ENCODE peak calls at places on chromosomes 6 and 20, in nine cellular contexts. B, Z, O, X, D, V, G, A and Q are unnamed samples. For H3K9me3, the result is how much of the 10 kb centered on the place peaks cover.

GRCh38 chr20:41499064-41499463 is 119.1 kb downstream of the CHD6 start:
- DNase-seq in A (peak), Z (no peak), B (no peak), G (no peak), V (no peak), D (no peak), X (no peak), O (no peak), Q (no peak)

GRCh38 chr6:65113581-65113980 is 593.4 kb downstream of the EYS start:
- DNase-seq in A (no peak), Z (no peak), G (no peak), B (no peak), X (no peak), D (no peak), O (no peak), V (peak), Q (no peak)

GRCh38 chr6:10800810-10801209 is 37.5 kb downstream of the MAK start:
- DNase-seq in O (no peak), V (peak), B (no peak), A (peak), D (no peak), X (no peak), G (peak), Z (peak), Q (peak)

GRCh38 chr6:4344317-4344899 is 209.0 kb upstream of the ECI2 start:
- DNase-seq in D (no peak), V (no peak), Z (no peak), O (no peak), X (no peak), G (no peak), A (peak), B (no peak), Q (no peak)

GRCh38 chr6:87198496-87198895 is 43.1 kb downstream of the ZNF292 start:
- DNase-seq in G (no peak), Z (no peak), B (no peak), O (no peak), V (peak), A (peak), X (no peak), D (no peak), Q (no peak)

GRCh38 chr6:39593644-39594043 is 131.6 kb downstream of the KIF6 start:
- DNase-seq in Z (no peak), V (no peak), A (no peak), G (no peak), D (no peak), O (no peak), B (no peak), X (no peak), Q (no peak)

GRCh38 chr6:107116328-107116892 is 1.1 kb upstream of the BEND3 start:
- DNase-seq in Z (no peak), A (peak), G (no peak), O (peak), B (no peak), X (peak), V (no peak), D (peak), Q (no peak)

GRCh38 chr6:75211920-75212590 is 6.2 kb upstream of the COL12A1 start:
- DNase-seq in X (no peak), D (no peak), A (no peak), B (no peak), O (no peak), V (no peak), G (no peak), Z (no peak), Q (no peak)

GRCh38 chr20:5696011-5696559 is 54.1 kb upstream of the SHLD1 start:
- DNase-seq in B (no peak), Z (no peak), G (peak), X (no peak), V (peak), O (no peak), D (no peak), A (peak), Q (peak)

GRCh38 chr6:155171109-155171746 is 92.6 kb upstream of the CLDN20 start:
- DNase-seq in A (peak), O (no peak), Z (peak), G (peak), V (peak), D (no peak), B (peak), X (no peak), Q (peak)

GRCh38 chr20:13270211-13270610 is 49.1 kb downstream of the ISM1 start:
- DNase-seq in D (no peak), O (no peak), B (no peak), V (no peak), G (no peak), X (no peak), Z (no peak), A (no peak), Q (no peak)
- H3K4me2 ChIP-seq in D (no peak), O (no peak), B (no peak), V (no peak), G (no peak), X (no peak), Z (no peak), A (no peak), Q (no peak)

GRCh38 chr6:29813066-29813465 is 14.6 kb upstream of the HLA-G start:
- DNase-seq in Z (no peak), X (no peak), G (no peak), O (no peak), A (no peak), V (no peak), B (no peak), D (no peak), Q (no peak)

GRCh38 chr6:29814379-29815117 is 13.1 kb upstream of the HLA-G start:
- DNase-seq in Z (no peak), A (no peak), O (no peak), V (no peak), B (no peak), G (no peak), X (no peak), D (no peak), Q (no peak)

GRCh38 chr6:29813809-29814208 is 13.8 kb upstream of the HLA-G start:
- DNase-seq in X (no peak), O (no peak), D (no peak), Z (peak), G (no peak), V (no peak), B (no peak), A (peak), Q (no peak)

GRCh38 chr6:29816030-29816429 is 11.6 kb upstream of the HLA-G start:
- DNase-seq in B (no peak), V (no peak), D (no peak), A (no peak), O (no peak), X (no peak), Z (no peak), G (no peak), Q (no peak)

GRCh38 chr6:29815118-29815750 is 12.4 kb upstream of the HLA-G start:
- DNase-seq in A (no peak), O (no peak), X (no peak), V (no peak), D (no peak), Z (no peak), G (no peak), B (no peak), Q (no peak)
- H3K9me3 ChIP-seq in A (under half), O (under half), X (under half), V (under half), D (under half), Z (under half), G (under half), B (under half), Q (under half)

DNA sequence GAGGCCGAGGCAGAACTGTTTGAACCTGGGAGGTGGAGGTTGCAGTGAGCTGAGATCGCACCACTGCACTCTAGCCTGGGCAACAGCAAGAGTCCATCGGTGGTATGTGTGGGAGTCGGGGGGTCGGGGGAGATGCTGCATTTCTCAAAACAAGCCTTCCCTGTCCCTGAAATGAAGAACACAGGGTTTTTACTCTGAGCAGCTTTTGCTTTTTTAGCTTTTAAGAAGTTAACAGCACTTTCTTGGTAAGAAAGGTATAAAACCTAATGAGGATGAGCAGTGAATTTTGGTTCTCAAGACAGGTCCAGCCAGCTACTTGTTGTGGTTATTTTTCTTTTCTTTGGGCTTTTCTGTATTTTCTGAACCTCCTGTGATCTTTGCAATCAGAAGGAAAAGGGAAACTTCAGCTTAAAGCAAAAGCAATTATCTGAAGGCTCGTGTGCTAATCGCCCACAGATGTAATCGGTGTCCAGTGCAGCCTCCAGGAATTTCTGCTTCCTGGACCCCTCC is 3.7 kb downstream of the RPL10A start:
- DNase-seq in V (no peak), O (no peak), G (no peak), X (no peak), A (no peak), D (no peak), B (no peak), Z (no peak), Q (no peak)
- H3K4me2 ChIP-seq in V (peak), O (peak), G (peak), X (no peak), A (peak), D (no peak), B (peak), Z (peak), Q (peak)

GRCh38 chr6:148577687-148578488 is 168.9 kb upstream of the UST start:
- DNase-seq in O (peak), B (no peak), A (peak), D (peak), X (peak), G (peak), V (peak), Z (peak), Q (peak)

GRCh38 chr6:148580442-148580841 is 166.4 kb upstream of the UST start:
- DNase-seq in G (no peak), Z (no peak), O (no peak), B (no peak), X (no peak), D (no peak), A (no peak), V (no peak), Q (no peak)

GRCh38 chr6:148578837-148579236 is 168.0 kb upstream of the UST start:
- DNase-seq in B (no peak), V (no peak), O (no peak), G (no peak), D (no peak), A (no peak), Z (no peak), X (no peak), Q (no peak)

GRCh38 chr6:148578489-148578814 is 168.4 kb upstream of the UST start:
- DNase-seq in Z (no peak), B (no peak), G (no peak), V (no peak), O (no peak), A (no peak), X (no peak), D (no peak), Q (no peak)

GRCh38 chr6:148583631-148584030 is 163.2 kb upstream of the UST start:
- DNase-seq in Z (no peak), G (no peak), X (no peak), B (no peak), V (peak), O (no peak), D (no peak), A (no peak), Q (peak)
- H3K9me3 ChIP-seq in Z (under half), G (under half), X (under half), B (under half), V (under half), O (under half), D (under half), A (under half), Q (under half)